ENCODE peak calls at places on chromosome 9, in eight cellular contexts. Q is cardiac muscle cell, R is transverse colon, N is lung, O is OCI-LY7, C is Panc1, M is osteoblast, P is endothelial cell of umbilical vein. D is an unnamed sample.
A peak's percentile ranks its signal among the peaks of the same experiment; 100 is the strongest.

GRCh38 chr9:134366223-134367031 is 40.2 kb downstream of the RXRA start:
- DNase-seq in R (peak; percentile 90), M (peak; percentile 100), P (peak; percentile 77), N (peak; percentile 90), Q (no peak), C (no peak), O (no peak), D (peak; percentile 94)

GRCh38 chr9:34651876-34652602 is at the start of gene IL11RA:
- DNase-seq in O (peak; percentile 33), M (peak; percentile 96), R (peak; percentile 90), Q (peak; percentile 92), N (peak; percentile 90), P (peak; percentile 82), C (peak; percentile 60), D (peak; percentile 93)

GRCh38 chr9:71783120-71783523 is 14.8 kb upstream of the CEMIP2 start:
- DNase-seq in R (peak; percentile 69), O (peak; percentile 75), C (no peak), M (no peak), Q (no peak), P (no peak), N (no peak), D (peak; percentile 37)

GRCh38 chr9:86767373-86767772 is 179.9 kb downstream of the GAS1 start:
- DNase-seq in O (no peak), P (no peak), Q (no peak), M (peak; percentile 30), R (no peak), N (no peak), C (no peak), D (no peak)

GRCh38 chr9:79969866-79970265 is 398.1 kb downstream of the TLE4 start:
- DNase-seq in N (no peak), Q (no peak), C (no peak), O (no peak), R (no peak), M (no peak), P (no peak), D (no peak)

GRCh38 chr9:6414291-6414690 is 1.3 kb downstream of the UHRF2 start:
- DNase-seq in O (peak; percentile 38), Q (peak; percentile 41), C (no peak), N (no peak), P (peak; percentile 54), R (no peak), M (peak; percentile 80), D (peak; percentile 33)

GRCh38 chr9:134267305-134268265 is 58.7 kb upstream of the RXRA start:
- DNase-seq in Q (peak; percentile 54), C (no peak), O (no peak), M (no peak), P (no peak), N (no peak), R (no peak), D (no peak)

GRCh38 chr9:128927731-128928411 is 7.1 kb downstream of the PHYHD1 start:
- DNase-seq in P (peak; percentile 65), Q (peak; percentile 69), O (peak; percentile 70), N (peak; percentile 55), R (peak; percentile 54), M (peak; percentile 85), C (no peak), D (peak; percentile 53)

GRCh38 chr9:82880353-82880752 is 182.6 kb downstream of the RASEF start:
- DNase-seq in M (no peak), Q (no peak), P (no peak), N (no peak), R (no peak), O (no peak), C (no peak), D (no peak)

GRCh38 chr9:33993104-33993503 is 55.6 kb downstream of the UBAP2 start:
- DNase-seq in P (no peak), Q (no peak), R (no peak), C (no peak), M (no peak), N (no peak), O (no peak), D (no peak)

GRCh38 chr9:72203205-72203803 is 54.1 kb downstream of the GDA start:
- DNase-seq in R (peak; percentile 35), M (peak; percentile 54), N (no peak), O (peak; percentile 18), P (peak; percentile 24), Q (peak; percentile 42), C (peak; percentile 18), D (peak; percentile 69)

GRCh38 chr9:5336683-5337082 is 3.0 kb downstream of the RLN1 start:
- DNase-seq in M (no peak), R (no peak), P (no peak), Q (no peak), O (peak; percentile 18), C (no peak), N (no peak), D (no peak)

GRCh38 chr9:78713746-78714405 is 417.0 kb downstream of the PSAT1 start:
- DNase-seq in C (no peak), P (peak; percentile 11), Q (no peak), M (peak; percentile 41), N (no peak), R (no peak), O (no peak), D (no peak)

GRCh38 chr9:100449420-100449819 is 22.5 kb downstream of the MSANTD3 start:
- DNase-seq in O (no peak), M (no peak), R (no peak), N (no peak), Q (no peak), C (no peak), P (no peak), D (no peak)

DNA sequence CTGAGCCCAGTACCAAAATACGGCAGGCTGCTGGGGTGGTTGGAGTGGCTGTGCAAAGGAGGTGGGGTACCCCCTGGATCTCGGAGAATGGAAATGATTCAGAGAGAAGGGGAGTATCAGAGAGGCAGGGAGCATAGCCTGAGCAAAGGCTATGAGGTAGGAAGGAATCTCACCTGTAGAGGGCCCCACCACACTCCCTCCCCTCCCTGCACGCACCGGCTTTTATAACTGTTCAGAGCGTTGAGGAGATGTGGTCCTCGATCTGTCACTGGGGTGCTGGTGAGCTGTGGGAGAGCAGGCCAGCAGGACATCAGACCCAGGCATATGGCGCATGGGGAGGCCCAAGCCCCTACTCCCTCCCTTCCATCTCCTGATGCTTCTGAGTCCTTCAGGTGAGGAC is 13.2 kb downstream of the PHF19 start:
- DNase-seq in P (no peak), N (no peak), C (no peak), O (no peak), Q (no peak), R (no peak), M (no peak), D (no peak)
- TF ChIP-seq CTCF in P (no peak), N (no peak), C (no peak), O (peak; percentile 55), Q (no peak), R (no peak), M (no peak), D (no peak)

GRCh38 chr9:116191757-116192415 is 38.3 kb downstream of the PAPPA start:
- DNase-seq in M (no peak), N (no peak), O (no peak), P (no peak), R (no peak), C (no peak), Q (no peak), D (no peak)
- H3K27ac ChIP-seq in M (peak overlapping the region; percentile 67), N (no peak overlapping the region), O (no peak overlapping the region), P (no peak overlapping the region), R (no peak overlapping the region), C (no peak overlapping the region), Q (no peak overlapping the region), D (no peak overlapping the region)

GRCh38 chr9:121288557-121288873 is 20.6 kb downstream of the GSN start:
- DNase-seq in N (no peak), O (no peak), C (no peak), R (no peak), P (no peak), Q (no peak), M (no peak), D (peak; percentile 47)

GRCh38 chr9:121285835-121286687 is 18.1 kb downstream of the GSN start:
- DNase-seq in C (no peak), R (peak; percentile 63), N (no peak), P (peak; percentile 96), M (no peak), Q (peak; percentile 67), O (no peak), D (peak; percentile 64)

GRCh38 chr9:121288874-121289553 is 21.1 kb downstream of the GSN start:
- DNase-seq in Q (peak; percentile 78), R (peak; percentile 65), C (no peak), N (no peak), O (no peak), M (no peak), P (peak; percentile 72), D (peak; percentile 70)

GRCh38 chr9:121286688-121286972 is 18.7 kb downstream of the GSN start:
- DNase-seq in P (no peak), N (no peak), M (no peak), C (no peak), O (no peak), Q (no peak), R (no peak), D (no peak)

DNA sequence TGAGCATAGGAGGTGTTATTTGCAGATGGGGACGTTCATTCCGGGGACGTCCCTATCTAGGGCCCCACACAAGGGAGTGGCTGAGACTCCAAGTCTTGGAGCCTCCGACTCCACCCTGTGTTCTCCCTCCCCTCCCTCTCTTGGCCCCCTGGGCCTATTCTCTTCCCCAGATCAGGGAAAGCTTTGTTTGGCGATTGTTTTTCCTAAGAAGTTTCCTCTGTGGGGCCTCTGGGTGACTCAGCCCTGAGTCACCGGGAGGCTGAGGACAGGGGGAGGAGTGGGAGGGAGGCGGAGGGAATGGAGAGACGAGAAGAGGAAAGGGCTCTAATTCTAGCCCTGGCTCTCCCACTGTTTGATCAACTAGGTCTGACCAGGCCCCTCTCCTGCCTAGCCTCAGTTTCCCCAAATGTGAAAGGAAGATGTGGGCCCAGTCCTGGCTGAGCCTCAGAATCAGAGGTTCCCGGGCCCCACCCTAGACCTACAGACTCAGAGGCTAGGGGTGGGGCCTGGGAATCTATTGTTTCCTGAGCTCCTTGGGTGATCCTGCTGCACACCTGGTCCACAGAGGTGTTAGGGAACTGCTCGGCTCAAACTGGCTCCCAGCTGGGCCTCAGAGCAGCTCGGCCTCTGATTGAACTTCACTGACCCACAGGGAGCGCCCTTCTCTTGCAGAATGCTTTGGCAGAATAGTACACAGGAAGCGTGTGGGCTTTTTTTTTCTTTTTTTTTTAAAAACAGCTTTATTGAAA is 19.2 kb downstream of the GSN start:
- DNase-seq in O (no peak), M (peak; percentile 96), P (peak; percentile 98), N (peak; percentile 81), C (peak; percentile 81), R (peak; percentile 87), Q (peak; percentile 60), D (peak; percentile 91)
- TF ChIP-seq CTCF in O (no peak), M (peak; percentile 44), P (peak; percentile 24), N (no peak), C (no peak), R (peak; percentile 22), Q (peak; percentile 34), D (no peak)

DNA sequence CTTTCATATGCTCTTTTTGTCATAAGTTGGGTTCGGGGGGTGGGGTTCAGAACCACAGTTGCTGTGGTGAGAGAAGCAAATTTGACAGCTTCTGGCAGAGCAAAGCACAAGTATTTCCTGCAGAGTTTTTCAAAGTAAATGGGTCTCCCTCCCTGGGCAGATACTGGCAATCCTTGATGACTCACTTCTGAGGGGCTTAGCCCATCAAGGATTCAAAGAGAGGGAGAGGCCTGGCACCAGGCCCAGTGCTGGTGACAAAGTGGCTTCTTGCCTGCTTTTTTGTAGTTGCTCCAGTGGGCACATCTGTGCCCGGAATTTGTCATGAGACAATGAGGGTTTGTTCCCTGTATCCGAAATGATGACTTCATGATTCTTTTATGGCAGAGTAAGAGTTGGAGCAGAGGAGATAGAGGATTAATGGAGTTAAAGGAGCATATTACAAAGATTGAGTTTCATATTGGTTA is 46.6 kb upstream of the TNC start:
- DNase-seq in N (no peak), Q (no peak), R (no peak), O (no peak), P (no peak), M (peak; percentile 37), C (no peak), D (no peak)
- H3K27ac ChIP-seq in N (no peak overlapping the region), Q (no peak overlapping the region), R (no peak overlapping the region), O (no peak overlapping the region), P (no peak overlapping the region), M (peak overlapping the region; percentile 23), C (no peak overlapping the region), D (no peak overlapping the region)

D was measured in colonic mucosa.